ENCODE peak calls at places on chromosome 5, in seven cellular contexts. D is heart left ventricle; H is transverse colon; R is IMR-90; O is endothelial cell of umbilical vein; J is naive thymus-derived CD4-positive, alpha-beta T cell; M is uterus. K is an unnamed sample.

GRCh38 chr5:137833463-137833862 is 34.2 kb upstream of the MYOT start:
- DNase-seq in D (no peak), H (no peak), R (peak; percentile 47), O (no peak), J (no peak), M (peak; percentile 22), K (no peak)

GRCh38 chr5:97907611-97908400 is 724.8 kb upstream of the RIOK2 start:
- DNase-seq in D (no peak), H (no peak), R (no peak), O (no peak), J (no peak), M (no peak), K (no peak)

GRCh38 chr5:171615201-171616001 is 170.2 kb upstream of the SMIM23 start:
- DNase-seq in D (peak; percentile 26), H (no peak), R (no peak), O (no peak), J (no peak), M (no peak), K (no peak)

GRCh38 chr5:16937503-16938161 is 1.5 kb upstream of the MYO10 start:
- DNase-seq in D (no peak), H (no peak), R (no peak), O (no peak), J (no peak), M (no peak), K (no peak)

GRCh38 chr5:1666221-1666620 is 133.4 kb downstream of the MRPL36 start:
- DNase-seq in D (no peak), H (no peak), R (no peak), O (no peak), J (no peak), M (no peak), K (no peak)

GRCh38 chr5:137575847-137576246 is 76.7 kb upstream of the SPOCK1 start:
- DNase-seq in D (no peak), H (no peak), R (no peak), O (peak; percentile 57), J (no peak), M (no peak), K (peak; percentile 44)

GRCh38 chr5:172502969-172503368 is 48.6 kb upstream of the SH3PXD2B start:
- DNase-seq in D (peak; percentile 7), H (no peak), R (no peak), O (no peak), J (no peak), M (peak; percentile 17), K (peak; percentile 26)

GRCh38 chr5:120507197-120507596 is 43.1 kb downstream of the PRR16 start:
- DNase-seq in D (no peak), H (no peak), R (peak; percentile 36), O (no peak), J (no peak), M (no peak), K (no peak)

GRCh38 chr5:125117556-125117955 is 371.1 kb upstream of the ZNF608 start:
- DNase-seq in D (no peak), H (no peak), R (peak; percentile 56), O (no peak), J (no peak), M (no peak), K (no peak)

GRCh38 chr5:57244331-57244730 is 70.5 kb downstream of the GPBP1 start:
- DNase-seq in D (no peak), H (no peak), R (no peak), O (no peak), J (no peak), M (no peak), K (no peak)

GRCh38 chr5:16957305-16958165 is 21.4 kb upstream of the MYO10 start:
- DNase-seq in D (no peak), H (no peak), R (peak; percentile 98), O (peak; percentile 89), J (no peak), M (no peak), K (no peak)

GRCh38 chr5:113181853-113182490 is 205.4 kb downstream of the DCP2 start:
- DNase-seq in D (no peak), H (no peak), R (no peak), O (no peak), J (no peak), M (no peak), K (peak; percentile 44)

GRCh38 chr5:139382371-139382770 is 726 bp downstream of the SLC23A1 start:
- DNase-seq in D (no peak), H (peak; percentile 28), R (no peak), O (no peak), J (no peak), M (no peak), K (no peak)

GRCh38 chr5:6752236-6752635 is 39.0 kb downstream of the TENT4A start:
- DNase-seq in D (no peak), H (no peak), R (no peak), O (no peak), J (no peak), M (no peak), K (no peak)

GRCh38 chr5:94175912-94176311 is 434.5 kb upstream of the POU5F2 start:
- DNase-seq in D (no peak), H (no peak), R (no peak), O (no peak), J (no peak), M (no peak), K (no peak)

GRCh38 chr5:138064526-138064925 is 19.3 kb upstream of the WNT8A start:
- DNase-seq in D (no peak), H (no peak), R (no peak), O (no peak), J (no peak), M (no peak), K (no peak)

GRCh38 chr5:177288191-177288590 is 15.3 kb downstream of the RAB24 start:
- DNase-seq in D (no peak), H (no peak), R (no peak), O (no peak), J (no peak), M (no peak), K (no peak)

GRCh38 chr5:55903121-55903701 is 52.1 kb downstream of the IL31RA start:
- DNase-seq in D (no peak), H (no peak), R (peak; percentile 13), O (peak; percentile 26), J (peak; percentile 24), M (no peak), K (no peak)

GRCh38 chr5:644971-645370 is 32.8 kb downstream of the CEP72 start:
- DNase-seq in D (peak; percentile 2), H (no peak), R (no peak), O (no peak), J (no peak), M (no peak), K (no peak)
- H3K36me3 ChIP-seq in D (peaks cover 15% of the 10 kb centered on the region), H (no peaks in the 10 kb centered on the region), R (peaks cover 18% of the 10 kb centered on the region), O (peaks cover 7% of the 10 kb centered on the region), J (no peaks in the 10 kb centered on the region), M (no peaks in the 10 kb centered on the region), K (peaks cover 52% of the 10 kb centered on the region)

GRCh38 chr5:45799388-45799787 is 103.2 kb upstream of the HCN1 start:
- DNase-seq in D (no peak), H (no peak), R (no peak), O (no peak), J (no peak), M (no peak), K (no peak)

GRCh38 chr5:45795458-45795857 is 99.3 kb upstream of the HCN1 start:
- DNase-seq in D (no peak), H (no peak), R (no peak), O (no peak), J (no peak), M (no peak), K (no peak)

GRCh38 chr5:45796959-45797553 is 100.9 kb upstream of the HCN1 start:
- DNase-seq in D (no peak), H (no peak), R (no peak), O (no peak), J (no peak), M (no peak), K (peak; percentile 23)

GRCh38 chr5:45800331-45800730 is 104.2 kb upstream of the HCN1 start:
- DNase-seq in D (no peak), H (no peak), R (no peak), O (no peak), J (no peak), M (no peak), K (no peak)
- H3K9me3 ChIP-seq in D (peaks cover 8% of the 10 kb centered on the region), H (no peaks in the 10 kb centered on the region), R (peaks cover 31% of the 10 kb centered on the region), O (peaks cover 3% of the 10 kb centered on the region), J (peaks cover 22% of the 10 kb centered on the region), M (no peaks in the 10 kb centered on the region), K (no peaks in the 10 kb centered on the region)

GRCh38 chr5:154485850-154486426 is 7.9 kb upstream of the HAND1 start:
- DNase-seq in D (no peak), H (no peak), R (no peak), O (no peak), J (no peak), M (no peak), K (peak; percentile 76)
- H3K4me1 ChIP-seq in D (peaks cover 8% of the 10 kb centered on the region), H (peaks cover 15% of the 10 kb centered on the region), R (no peaks in the 10 kb centered on the region), O (no peaks in the 10 kb centered on the region), J (no peaks in the 10 kb centered on the region), M (no peaks in the 10 kb centered on the region), K (peaks cover 28% of the 10 kb centered on the region)

DNA sequence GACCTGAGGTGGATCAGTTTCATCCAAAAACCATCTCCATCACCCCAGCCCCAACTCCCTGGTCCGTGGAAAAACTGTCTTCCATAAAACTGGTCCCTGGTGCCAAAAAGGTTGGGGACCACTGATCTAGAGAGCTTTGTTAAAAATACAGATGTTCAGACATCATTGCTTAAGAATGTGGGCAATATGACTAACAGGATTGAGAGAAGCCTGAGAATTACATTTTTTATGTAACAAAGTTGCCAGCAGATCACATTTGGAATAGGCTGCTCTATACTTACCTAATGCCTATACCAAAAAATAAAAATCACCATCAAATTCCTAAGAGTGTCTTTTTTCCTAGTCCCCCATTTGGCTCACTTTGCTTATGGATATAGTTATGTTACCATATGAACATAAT is 143.3 kb downstream of the RAPGEF6 start:
- DNase-seq in D (no peak), H (no peak), R (peak; percentile 45), O (no peak), J (no peak), M (no peak), K (no peak)
- H3K36me3 ChIP-seq in D (peaks cover 75% of the 10 kb centered on the region), H (peaks cover 49% of the 10 kb centered on the region), R (peaks cover 10% of the 10 kb centered on the region), O (peaks cover 3% of the 10 kb centered on the region), J (peaks cover 16% of the 10 kb centered on the region), M (no peaks in the 10 kb centered on the region), K (peaks cover 54% of the 10 kb centered on the region)

DNA sequence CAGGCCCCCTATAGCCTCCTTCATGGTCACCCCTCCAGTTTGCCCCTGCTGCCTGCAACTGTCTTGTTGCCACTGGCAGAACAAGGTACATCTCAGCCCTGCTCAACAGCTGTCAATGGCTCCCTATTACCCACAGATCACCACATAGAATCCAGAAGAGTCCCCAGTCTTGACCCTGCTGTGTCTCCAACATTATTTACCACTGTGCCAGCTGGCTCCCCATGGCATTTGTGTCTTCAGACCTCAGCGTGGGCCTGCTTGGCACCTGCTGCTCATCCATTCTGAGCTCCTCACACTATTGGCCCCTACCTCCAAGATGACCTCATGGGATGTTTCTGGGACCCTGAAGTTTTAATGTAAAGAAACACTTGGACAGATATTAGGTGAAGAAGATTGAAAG is 201.8 kb downstream of the HSPA4 start:
- DNase-seq in D (no peak), H (no peak), R (no peak), O (no peak), J (no peak), M (no peak), K (no peak)
- H3K9me3 ChIP-seq in D (no peaks in the 10 kb centered on the region), H (no peaks in the 10 kb centered on the region), R (no peaks in the 10 kb centered on the region), O (no peaks in the 10 kb centered on the region), J (no peaks in the 10 kb centered on the region), M (no peaks in the 10 kb centered on the region), K (no peaks in the 10 kb centered on the region)

K was measured in BE2C.